ENCODE peak calls at places on chromosomes 7 and 10, in five cellular contexts. H, I, X, P and T are unnamed samples.
A peak's percentile ranks its signal among the peaks of the same experiment; 100 is the strongest.

GRCh38 chr10:86705905-86706304 is 37.6 kb downstream of the LDB3 start:
- DNase-seq in X (no peak), I (no peak), H (no peak), P (no peak), T (no peak)

GRCh38 chr10:25954851-25955250 is 20.8 kb downstream of the MYO3A start:
- DNase-seq in P (no peak), I (no peak), H (no peak), X (no peak), T (no peak)

GRCh38 chr10:29731760-29732159 is 97.0 kb upstream of the SVIL start:
- DNase-seq in P (no peak), H (no peak), I (no peak), X (no peak), T (no peak)

GRCh38 chr10:50554381-50554994 is 69.3 kb downstream of the SGMS1 start:
- DNase-seq in I (no peak), X (no peak), P (no peak), H (no peak), T (no peak)

GRCh38 chr10:67224553-67224952 is 298.7 kb downstream of the LRRTM3 start:
- DNase-seq in I (no peak), P (no peak), X (no peak), H (no peak), T (no peak)

GRCh38 chr10:120131183-120131582 is 238.7 kb downstream of the SEC23IP start:
- DNase-seq in X (no peak), P (peak; percentile 3), I (peak; percentile 22), H (peak; percentile 32), T (no peak)

GRCh38 chr7:17690030-17690429 is 250.3 kb downstream of the SNX13 start:
- DNase-seq in P (peak; percentile 89), X (no peak), H (peak; percentile 98), I (peak; percentile 90), T (no peak)

GRCh38 chr7:33591481-33591880 is 313.9 kb upstream of the BMPER start:
- DNase-seq in X (no peak), I (peak; percentile 3), H (peak; percentile 22), P (peak; percentile 23), T (no peak)

GRCh38 chr10:16948335-16948734 is 131.1 kb upstream of the RSU1 start:
- DNase-seq in P (no peak), I (no peak), H (no peak), X (no peak), T (no peak)

GRCh38 chr10:32033171-32033570 is 23.1 kb downstream of the KIF5B start:
- DNase-seq in H (no peak), X (no peak), I (no peak), P (no peak), T (no peak)

GRCh38 chr7:75979361-75980125 is 14.9 kb downstream of the TMEM120A start:
- DNase-seq in H (no peak), I (no peak), P (no peak), X (no peak), T (no peak)

GRCh38 chr7:142873281-142873784 is 12.2 kb downstream of the TRPV6 start:
- DNase-seq in H (no peak), X (peak; percentile 63), I (no peak), P (peak; percentile 3), T (no peak)

GRCh38 chr10:89115876-89116627 is 91.1 kb downstream of the CH25H start:
- DNase-seq in H (peak; percentile 79), P (peak; percentile 75), I (peak; percentile 92), X (no peak), T (no peak)

GRCh38 chr10:124646483-124647352 is 97.5 kb downstream of the FAM53B start:
- DNase-seq in P (peak; percentile 85), I (peak; percentile 81), X (no peak), H (peak; percentile 51), T (no peak)

GRCh38 chr7:55409474-55410225 is 44.5 kb downstream of the LANCL2 start:
- DNase-seq in X (no peak), I (peak; percentile 34), P (no peak), H (no peak), T (no peak)

GRCh38 chr7:5831196-5831595 is 49.4 kb upstream of the OCM start:
- DNase-seq in X (no peak), H (no peak), I (no peak), P (peak; percentile 39), T (no peak)

GRCh38 chr7:84999450-84999849 is 187.4 kb downstream of the SEMA3D start:
- DNase-seq in H (no peak), I (no peak), P (no peak), X (no peak), T (no peak)

GRCh38 chr10:130654726-130655125 is 518.5 kb downstream of the GLRX3 start:
- DNase-seq in I (no peak), X (no peak), H (no peak), P (no peak), T (no peak)

GRCh38 chr7:27576360-27576944 is 86.2 kb downstream of the HIBADH start:
- DNase-seq in P (peak; percentile 67), I (peak; percentile 56), X (no peak), H (peak; percentile 48), T (peak; percentile 32)

GRCh38 chr10:94397549-94398370 is 4.6 kb upstream of the TBC1D12 start:
- DNase-seq in P (peak; percentile 47), X (no peak), I (peak; percentile 37), H (no peak), T (no peak)

GRCh38 chr10:90319188-90319914 is 538.5 kb downstream of the HTR7 start:
- DNase-seq in P (peak; percentile 87), I (peak; percentile 59), H (peak; percentile 97), X (no peak), T (no peak)

GRCh38 chr7:33794419-33794818 is 110.9 kb upstream of the BMPER start:
- DNase-seq in I (no peak), X (no peak), H (no peak), P (no peak), T (no peak)

GRCh38 chr7:148020679-148021078 is 569.9 kb upstream of the C7orf33 start:
- DNase-seq in H (no peak), I (no peak), X (no peak), P (no peak), T (no peak)

DNA sequence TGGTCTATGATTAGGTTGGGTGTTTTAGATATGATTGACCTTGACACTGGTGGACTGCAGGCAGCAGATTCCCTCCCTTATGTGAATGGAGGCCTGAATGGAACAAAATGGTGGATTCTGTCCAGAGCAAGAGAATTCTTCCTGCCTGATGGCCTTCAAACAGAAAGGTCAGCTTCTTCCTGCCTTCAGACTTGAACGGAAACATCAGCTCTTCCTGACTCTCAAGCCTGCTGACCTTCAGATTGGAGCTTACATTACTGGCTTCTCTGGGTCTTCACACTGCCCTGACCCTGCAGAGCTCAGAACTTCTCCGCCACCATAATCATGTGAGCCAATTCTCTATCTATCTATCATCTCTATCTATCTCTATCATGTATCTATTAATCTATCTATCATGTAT is 111.6 kb downstream of the RAMP3 start:
- DNase-seq in H (no peak), I (no peak), X (no peak), P (no peak), T (no peak)
- H3K4me3 ChIP-seq in H (no peak overlapping the region), I (no peak overlapping the region), X (no peak overlapping the region), P (no peak overlapping the region), T (no peak overlapping the region)

GRCh38 chr10:35545079-35545657 is 60.0 kb upstream of the GJD4 start:
- DNase-seq in P (no peak), H (no peak), I (no peak), X (no peak), T (no peak)

GRCh38 chr10:35546824-35547225 is 58.3 kb upstream of the GJD4 start:
- DNase-seq in H (peak; percentile 84), X (no peak), P (peak; percentile 35), I (peak; percentile 85), T (no peak)

GRCh38 chr10:35540296-35541164 is 64.6 kb upstream of the GJD4 start:
- DNase-seq in X (no peak), I (peak; percentile 5), H (no peak), P (peak; percentile 23), T (no peak)

GRCh38 chr10:35542303-35542702 is 62.8 kb upstream of the GJD4 start:
- DNase-seq in X (no peak), I (no peak), H (no peak), P (no peak), T (no peak)

DNA sequence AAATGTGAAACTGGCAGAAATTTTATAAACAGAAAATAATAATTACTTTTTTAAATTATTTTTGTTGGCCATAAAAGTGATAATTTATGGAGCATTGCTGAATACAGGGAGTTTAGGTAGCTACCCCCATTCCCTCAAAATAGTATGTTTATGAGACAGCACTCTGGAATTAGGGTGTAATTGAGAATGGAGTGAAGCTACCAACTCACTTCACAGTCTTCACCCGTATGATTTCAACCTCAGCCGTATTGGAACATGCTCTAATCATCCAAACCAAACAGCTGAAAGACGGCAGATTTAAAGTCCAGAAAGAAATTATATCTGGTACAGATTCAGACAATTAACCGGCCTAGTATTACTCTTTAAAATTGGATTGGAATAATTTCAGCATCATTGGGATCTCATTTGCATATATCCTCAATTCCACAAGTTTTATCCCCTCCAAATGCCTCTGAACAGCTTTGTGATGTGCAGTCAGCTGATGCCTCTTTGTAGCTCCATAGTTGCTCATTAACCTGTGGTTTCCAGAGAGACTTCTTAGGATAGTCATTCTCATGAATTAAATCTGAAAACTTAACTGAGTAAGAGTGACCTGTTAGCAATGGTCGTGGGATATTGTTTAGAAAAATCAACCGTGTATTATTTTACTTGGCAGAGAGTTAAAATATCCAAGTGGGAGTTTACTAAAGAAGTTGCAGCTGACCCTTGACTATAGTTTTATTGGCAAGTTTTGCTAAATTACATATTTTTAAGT is 59.1 kb upstream of the GJD4 start:
- DNase-seq in P (peak; percentile 46), I (peak; percentile 52), H (peak; percentile 63), X (no peak), T (no peak)
- H3K4me3 ChIP-seq in P (no peak overlapping the region), I (no peak overlapping the region), H (no peak overlapping the region), X (no peak overlapping the region), T (no peak overlapping the region)

DNA sequence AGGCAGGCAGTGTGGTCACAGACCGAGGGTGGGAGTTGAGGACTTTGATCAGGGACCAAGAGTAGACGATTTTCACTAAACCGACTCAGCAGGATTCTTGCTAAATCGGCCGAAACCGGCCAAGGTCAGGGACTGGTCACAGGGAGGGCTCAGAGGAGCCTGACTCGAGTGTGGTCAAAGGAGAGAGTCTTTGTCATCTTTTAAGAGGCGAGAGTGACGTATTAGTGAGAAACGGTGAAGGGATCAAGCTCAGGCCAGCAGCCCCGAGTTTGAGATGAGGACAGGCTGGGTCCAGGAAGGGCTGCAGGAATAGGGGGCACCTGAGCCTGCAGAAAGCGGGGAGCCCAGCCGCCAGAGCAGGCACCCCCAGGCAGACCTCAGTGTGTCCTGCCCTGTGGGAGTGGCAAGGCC is 41.6 kb upstream of the FAM20C start:
- DNase-seq in X (peak; percentile 57), I (peak; percentile 55), P (no peak), H (no peak), T (no peak)
- H3K4me3 ChIP-seq in X (no peak overlapping the region), I (no peak overlapping the region), P (no peak overlapping the region), H (no peak overlapping the region), T (no peak overlapping the region)

GRCh38 chr7:36942062-36942461 is 217.8 kb upstream of the AOAH start:
- DNase-seq in H (no peak), P (no peak), X (no peak), I (no peak), T (no peak)

GRCh38 chr7:36942558-36943354 is 218.5 kb upstream of the AOAH start:
- DNase-seq in X (no peak), I (no peak), H (no peak), P (no peak), T (no peak)

GRCh38 chr7:36944843-36945242 is 220.5 kb upstream of the AOAH start:
- DNase-seq in P (no peak), I (no peak), H (no peak), X (no peak), T (no peak)

GRCh38 chr7:36945612-36946400 is 221.5 kb upstream of the AOAH start:
- DNase-seq in P (no peak), H (no peak), I (no peak), X (peak; percentile 74), T (no peak)

GRCh38 chr7:36943591-36944430 is 219.5 kb upstream of the AOAH start:
- DNase-seq in P (no peak), X (no peak), H (no peak), I (no peak), T (no peak)
- H3K4me3 ChIP-seq in P (no peak overlapping the region), X (no peak overlapping the region), H (no peak overlapping the region), I (no peak overlapping the region), T (no peak overlapping the region)